ENCODE peak calls at places on chromosome 3, in six cellular contexts. J, E, H, Y, A and S are unnamed samples.

GRCh38 chr3:184231671-184232070 is 2.3 kb downstream of the VWA5B2 start:
- DNase-seq in J (no peak), E (no peak), H (no peak), Y (no peak), A (no peak), S (no peak)

GRCh38 chr3:194685723-194686413 is at the start of gene FAM43A:
- DNase-seq in J (peak), E (peak), H (peak), Y (peak), A (peak), S (peak)

GRCh38 chr3:11544413-11545181 is 99.1 kb downstream of the VGLL4 start:
- DNase-seq in J (no peak), E (peak), H (no peak), Y (no peak), A (peak), S (peak)

GRCh38 chr3:10672422-10672821 is 143.6 kb upstream of the SLC6A11 start:
- DNase-seq in J (no peak), E (peak), H (no peak), Y (no peak), A (no peak), S (no peak)

GRCh38 chr3:125121246-125122010 is 65.6 kb upstream of the HEG1 start:
- DNase-seq in J (no peak), E (no peak), H (no peak), Y (no peak), A (no peak), S (no peak)

GRCh38 chr3:69770976-69771634 is 31.8 kb downstream of the MITF start:
- DNase-seq in J (no peak), E (peak), H (no peak), Y (peak), A (no peak), S (no peak)

GRCh38 chr3:99883693-99884092 is 66.0 kb downstream of the CMSS1 start:
- DNase-seq in J (no peak), E (no peak), H (no peak), Y (no peak), A (no peak), S (no peak)

GRCh38 chr3:15326037-15326436 is 6.3 kb downstream of the SH3BP5 start:
- DNase-seq in J (no peak), E (no peak), H (no peak), Y (no peak), A (no peak), S (no peak)

GRCh38 chr3:62229908-62230307 is 143.4 kb downstream of the FEZF2 start:
- DNase-seq in J (no peak), E (no peak), H (no peak), Y (peak), A (peak), S (no peak)

GRCh38 chr3:136995652-136996051 is 37.9 kb downstream of the IL20RB start:
- DNase-seq in J (no peak), E (no peak), H (no peak), Y (no peak), A (peak), S (no peak)

GRCh38 chr3:151106311-151106710 is 20.8 kb downstream of the MED12L start:
- DNase-seq in J (no peak), E (no peak), H (no peak), Y (no peak), A (no peak), S (no peak)

GRCh38 chr3:129514110-129514509 is 14.3 kb upstream of the RHO start:
- DNase-seq in J (no peak), E (no peak), H (no peak), Y (no peak), A (no peak), S (peak)

GRCh38 chr3:159787794-159788205 is 200.8 kb upstream of the IL12A start:
- DNase-seq in J (no peak), E (no peak), H (no peak), Y (no peak), A (peak), S (no peak)

GRCh38 chr3:72847282-72847681 is 963 bp downstream of the SHQ1 start:
- DNase-seq in J (no peak), E (no peak), H (no peak), Y (no peak), A (peak), S (no peak)

GRCh38 chr3:3232251-3232650 is 52.8 kb upstream of the CRBN start:
- DNase-seq in J (no peak), E (no peak), H (no peak), Y (no peak), A (no peak), S (no peak)

GRCh38 chr3:190424478-190425439 is 24.9 kb downstream of the TMEM207 start:
- DNase-seq in J (peak), E (peak), H (peak), Y (peak), A (peak), S (peak)

GRCh38 chr3:147395975-147396708 is 10.2 kb downstream of the ZIC4 start:
- DNase-seq in J (no peak), E (no peak), H (no peak), Y (no peak), A (no peak), S (peak)

GRCh38 chr3:161673845-161674244 is 177.2 kb downstream of the OTOL1 start:
- DNase-seq in J (no peak), E (no peak), H (no peak), Y (no peak), A (no peak), S (no peak)

GRCh38 chr3:120274739-120275167 is 10.3 kb downstream of the GPR156 start:
- DNase-seq in J (no peak), E (no peak), H (no peak), Y (no peak), A (peak), S (no peak)

GRCh38 chr3:135041586-135041985 is 246.5 kb downstream of the EPHB1 start:
- DNase-seq in J (no peak), E (no peak), H (no peak), Y (no peak), A (no peak), S (no peak)

GRCh38 chr3:11494131-11494916 is 149.4 kb downstream of the VGLL4 start:
- DNase-seq in J (no peak), E (no peak), H (no peak), Y (no peak), A (no peak), S (no peak)

GRCh38 chr3:46228259-46229222 is 13.7 kb upstream of the CCR3 start:
- DNase-seq in J (no peak), E (no peak), H (peak), Y (no peak), A (no peak), S (no peak)

GRCh38 chr3:123286308-123287023 is 84.7 kb downstream of the SEC22A start:
- DNase-seq in J (no peak), E (peak), H (no peak), Y (peak), A (peak), S (no peak)

GRCh38 chr3:103787879-103788278 is 1353.1 kb downstream of the ZPLD1 start:
- DNase-seq in J (no peak), E (no peak), H (no peak), Y (peak), A (no peak), S (no peak)

GRCh38 chr3:57706462-57706861 is 13.6 kb upstream of the DENND6A start:
- DNase-seq in J (no peak), E (no peak), H (peak), Y (peak), A (peak), S (no peak)

GRCh38 chr3:115436767-115437301 is 186.5 kb upstream of the GAP43 start:
- DNase-seq in J (no peak), E (peak), H (peak), Y (peak), A (peak), S (no peak)

GRCh38 chr3:99764377-99764776 is 53.3 kb upstream of the CMSS1 start:
- DNase-seq in J (no peak), E (no peak), H (no peak), Y (no peak), A (no peak), S (no peak)